ENCODE peak calls at places on chromosomes 12 and 14, in five cellular contexts. D, A, M, J and X are unnamed samples.

GRCh38 chr12:48961331-48961730 is 4.0 kb upstream of the ARF3 start:
- DNase-seq in D (no peak), A (no peak), M (no peak), J (no peak), X (no peak)

GRCh38 chr14:94966868-94967267 is 190.5 kb downstream of the DICER1 start:
- DNase-seq in D (no peak), A (no peak), M (no peak), J (no peak), X (no peak)

GRCh38 chr14:92679246-92679645 is 69.2 kb downstream of the LGMN start:
- DNase-seq in D (no peak), A (no peak), M (no peak), J (no peak), X (no peak)

GRCh38 chr12:121124402-121125109 is 8.1 kb upstream of the P2RX7 start:
- DNase-seq in D (peak; percentile 95), A (peak; percentile 100), M (no peak), J (no peak), X (no peak)

GRCh38 chr14:21852061-21852664 is 178.5 kb upstream of the OR4E1 start:
- DNase-seq in D (peak; percentile 54), A (peak; percentile 23), M (peak; percentile 70), J (no peak), X (peak; percentile 43)

GRCh38 chr12:109714141-109714912 is 702 bp downstream of the FAM222A start:
- DNase-seq in D (peak; percentile 29), A (peak; percentile 51), M (peak; percentile 49), J (no peak), X (peak; percentile 62)

GRCh38 chr12:88493651-88494050 is 86.6 kb downstream of the KITLG start:
- DNase-seq in D (peak; percentile 80), A (peak; percentile 45), M (no peak), J (no peak), X (no peak)

GRCh38 chr12:106223485-106224391 is 24.1 kb downstream of the CKAP4 start:
- DNase-seq in D (peak; percentile 70), A (peak; percentile 67), M (peak; percentile 55), J (peak; percentile 79), X (peak; percentile 52)

GRCh38 chr12:12147111-12147510 is 76.4 kb downstream of the BCL2L14 start:
- DNase-seq in D (no peak), A (no peak), M (no peak), J (no peak), X (no peak)

GRCh38 chr12:97764700-97765099 is 302.1 kb downstream of the RMST start:
- DNase-seq in D (no peak), A (no peak), M (no peak), J (no peak), X (no peak)

GRCh38 chr14:90388437-90388836 is 8.4 kb upstream of the CALM1 start:
- DNase-seq in D (peak; percentile 90), A (peak; percentile 87), M (no peak), J (no peak), X (no peak)

GRCh38 chr14:105485720-105486332 is 860 bp upstream of the CRIP1 start:
- DNase-seq in D (no peak), A (peak; percentile 36), M (no peak), J (no peak), X (peak; percentile 78)

GRCh38 chr12:65705380-65705876 is 118.9 kb upstream of the HMGA2 start:
- DNase-seq in D (no peak), A (no peak), M (no peak), J (no peak), X (no peak)

GRCh38 chr14:67464377-67464776 is 24.1 kb downstream of the TMEM229B start:
- DNase-seq in D (no peak), A (no peak), M (peak; percentile 51), J (no peak), X (no peak)

GRCh38 chr14:68124885-68125731 is 305.5 kb downstream of the RAD51B start:
- DNase-seq in D (peak; percentile 87), A (peak; percentile 96), M (no peak), J (no peak), X (no peak)

GRCh38 chr14:89137514-89138163 is 279.4 kb downstream of the FOXN3 start:
- DNase-seq in D (peak; percentile 80), A (peak; percentile 97), M (no peak), J (peak; percentile 63), X (no peak)

GRCh38 chr12:14244876-14245669 is 120.4 kb upstream of the ATF7IP start:
- DNase-seq in D (no peak), A (no peak), M (no peak), J (no peak), X (no peak)

GRCh38 chr14:50063876-50064420 is 52.4 kb downstream of the VCPKMT start:
- DNase-seq in D (no peak), A (no peak), M (no peak), J (no peak), X (no peak)

GRCh38 chr14:90543876-90544275 is 147.0 kb downstream of the CALM1 start:
- DNase-seq in D (no peak), A (no peak), M (no peak), J (no peak), X (no peak)

GRCh38 chr12:78096909-78097597 is 266.4 kb downstream of the NAV3 start:
- DNase-seq in D (no peak), A (no peak), M (no peak), J (no peak), X (no peak)

GRCh38 chr14:58659846-58660245 is 22.1 kb downstream of the DACT1 start:
- DNase-seq in D (no peak), A (no peak), M (no peak), J (no peak), X (no peak)